ENCODE peak calls at places on chromosomes 1 and 21, in six cellular contexts. One of them, this sample, is unnamed.

GRCh38 chr1:88961081-88961480 is 31.3 kb downstream of the KYAT3 start:
- DNase-seq in fibroblast of mammary gland: no peak
- DNase-seq in Panc1: no peak
- DNase-seq in brain microvascular endothelial cell: no peak
- DNase-seq in endothelial cell of umbilical vein: no peak
- DNase-seq in BE2C: no peak
- DNase-seq in this sample: no peak

GRCh38 chr1:181064030-181064594 is 24.4 kb upstream of the IER5 start:
- DNase-seq in endothelial cell of umbilical vein: no peak
- DNase-seq in BE2C: no peak
- DNase-seq in brain microvascular endothelial cell: no peak
- DNase-seq in fibroblast of mammary gland: no peak
- DNase-seq in Panc1: no peak
- DNase-seq in this sample: no peak

GRCh38 chr1:206544562-206545257 is 37.4 kb downstream of the RASSF5 start:
- DNase-seq in endothelial cell of umbilical vein: peak
- DNase-seq in brain microvascular endothelial cell: peak
- DNase-seq in BE2C: peak
- DNase-seq in fibroblast of mammary gland: peak
- DNase-seq in Panc1: peak
- DNase-seq in this sample: no peak

GRCh38 chr1:169601096-169601881 is 15.0 kb upstream of the F5 start:
- DNase-seq in endothelial cell of umbilical vein: peak
- DNase-seq in brain microvascular endothelial cell: no peak
- DNase-seq in BE2C: no peak
- DNase-seq in Panc1: no peak
- DNase-seq in fibroblast of mammary gland: peak
- DNase-seq in this sample: no peak

GRCh38 chr1:197521118-197521739 is 253.2 kb downstream of the CRB1 start:
- DNase-seq in endothelial cell of umbilical vein: peak
- DNase-seq in brain microvascular endothelial cell: peak
- DNase-seq in fibroblast of mammary gland: peak
- DNase-seq in Panc1: no peak
- DNase-seq in BE2C: peak
- DNase-seq in this sample: peak

GRCh38 chr1:40849801-40850592 is 12.2 kb downstream of the CITED4 start:
- DNase-seq in fibroblast of mammary gland: peak
- DNase-seq in brain microvascular endothelial cell: peak
- DNase-seq in endothelial cell of umbilical vein: peak
- DNase-seq in BE2C: peak
- DNase-seq in Panc1: no peak
- DNase-seq in this sample: no peak

GRCh38 chr1:111990878-111991760 is 1.7 kb upstream of the KCND3 start:
- DNase-seq in fibroblast of mammary gland: peak
- DNase-seq in Panc1: no peak
- DNase-seq in endothelial cell of umbilical vein: peak
- DNase-seq in brain microvascular endothelial cell: no peak
- DNase-seq in BE2C: peak
- DNase-seq in this sample: peak

GRCh38 chr1:224053456-224053855 is 60.5 kb upstream of the FBXO28 start:
- DNase-seq in endothelial cell of umbilical vein: peak
- DNase-seq in Panc1: no peak
- DNase-seq in BE2C: no peak
- DNase-seq in fibroblast of mammary gland: no peak
- DNase-seq in brain microvascular endothelial cell: no peak
- DNase-seq in this sample: no peak

GRCh38 chr1:86503477-86504129 is 34.9 kb downstream of the CLCA1 start:
- DNase-seq in endothelial cell of umbilical vein: no peak
- DNase-seq in BE2C: no peak
- DNase-seq in fibroblast of mammary gland: peak
- DNase-seq in Panc1: no peak
- DNase-seq in brain microvascular endothelial cell: no peak
- DNase-seq in this sample: no peak

GRCh38 chr1:66022904-66023620 is 230.4 kb downstream of the PDE4B start:
- DNase-seq in brain microvascular endothelial cell: peak
- DNase-seq in endothelial cell of umbilical vein: peak
- DNase-seq in fibroblast of mammary gland: peak
- DNase-seq in BE2C: no peak
- DNase-seq in Panc1: no peak
- DNase-seq in this sample: no peak

GRCh38 chr1:234507089-234507488 is 28.1 kb upstream of the TARBP1 start:
- DNase-seq in brain microvascular endothelial cell: no peak
- DNase-seq in fibroblast of mammary gland: no peak
- DNase-seq in Panc1: no peak
- DNase-seq in BE2C: no peak
- DNase-seq in endothelial cell of umbilical vein: no peak
- DNase-seq in this sample: no peak

GRCh38 chr1:209809601-209810000 is 3.7 kb upstream of the IRF6 start:
- DNase-seq in endothelial cell of umbilical vein: no peak
- DNase-seq in fibroblast of mammary gland: no peak
- DNase-seq in brain microvascular endothelial cell: no peak
- DNase-seq in BE2C: no peak
- DNase-seq in Panc1: no peak
- DNase-seq in this sample: no peak

GRCh38 chr1:219085082-219085481 is 88.6 kb upstream of the LYPLAL1 start:
- DNase-seq in endothelial cell of umbilical vein: no peak
- DNase-seq in BE2C: no peak
- DNase-seq in fibroblast of mammary gland: peak
- DNase-seq in Panc1: no peak
- DNase-seq in brain microvascular endothelial cell: no peak
- DNase-seq in this sample: peak

GRCh38 chr1:32876341-32877210 is 5.9 kb upstream of the FNDC5 start:
- DNase-seq in Panc1: peak
- DNase-seq in brain microvascular endothelial cell: peak
- DNase-seq in BE2C: peak
- DNase-seq in fibroblast of mammary gland: peak
- DNase-seq in endothelial cell of umbilical vein: peak
- DNase-seq in this sample: no peak

GRCh38 chr1:94805912-94806311 is 14.2 kb upstream of the SLC44A3 start:
- DNase-seq in BE2C: peak
- DNase-seq in Panc1: peak
- DNase-seq in fibroblast of mammary gland: peak
- DNase-seq in endothelial cell of umbilical vein: peak
- DNase-seq in brain microvascular endothelial cell: peak
- DNase-seq in this sample: no peak

GRCh38 chr1:4711191-4711915 is 56.9 kb downstream of the AJAP1 start:
- DNase-seq in brain microvascular endothelial cell: no peak
- DNase-seq in Panc1: no peak
- DNase-seq in endothelial cell of umbilical vein: no peak
- DNase-seq in fibroblast of mammary gland: no peak
- DNase-seq in BE2C: no peak
- DNase-seq in this sample: no peak

GRCh38 chr1:2917284-2917683 is 104.0 kb upstream of the ACTRT2 start:
- DNase-seq in Panc1: no peak
- DNase-seq in BE2C: no peak
- DNase-seq in endothelial cell of umbilical vein: no peak
- DNase-seq in fibroblast of mammary gland: no peak
- DNase-seq in brain microvascular endothelial cell: no peak
- DNase-seq in this sample: no peak

GRCh38 chr21:26112127-26112742 is 58.3 kb downstream of the APP start:
- DNase-seq in brain microvascular endothelial cell: no peak
- DNase-seq in BE2C: no peak
- DNase-seq in Panc1: no peak
- DNase-seq in fibroblast of mammary gland: no peak
- DNase-seq in endothelial cell of umbilical vein: no peak
- DNase-seq in this sample: no peak

GRCh38 chr1:175514309-175515001 is 228.9 kb downstream of the TNR start:
- DNase-seq in Panc1: no peak
- DNase-seq in BE2C: no peak
- DNase-seq in endothelial cell of umbilical vein: peak
- DNase-seq in fibroblast of mammary gland: no peak
- DNase-seq in brain microvascular endothelial cell: no peak
- DNase-seq in this sample: no peak

GRCh38 chr1:245987577-245987976 is 519.5 kb downstream of the SMYD3 start:
- DNase-seq in Panc1: no peak
- DNase-seq in endothelial cell of umbilical vein: no peak
- DNase-seq in BE2C: no peak
- DNase-seq in brain microvascular endothelial cell: no peak
- DNase-seq in fibroblast of mammary gland: no peak
- DNase-seq in this sample: no peak

GRCh38 chr1:244313346-244313745 is 138.4 kb downstream of the ADSS2 start:
- DNase-seq in fibroblast of mammary gland: peak
- DNase-seq in endothelial cell of umbilical vein: no peak
- DNase-seq in Panc1: no peak
- DNase-seq in brain microvascular endothelial cell: no peak
- DNase-seq in BE2C: no peak
- DNase-seq in this sample: no peak

GRCh38 chr1:20399196-20399595 is 86.8 kb downstream of the CAMK2N1 start:
- DNase-seq in endothelial cell of umbilical vein: no peak
- DNase-seq in fibroblast of mammary gland: no peak
- DNase-seq in Panc1: no peak
- DNase-seq in brain microvascular endothelial cell: no peak
- DNase-seq in BE2C: no peak
- DNase-seq in this sample: no peak

GRCh38 chr1:231279683-231280082 is 38.7 kb downstream of the GNPAT start:
- DNase-seq in brain microvascular endothelial cell: no peak
- DNase-seq in fibroblast of mammary gland: no peak
- DNase-seq in endothelial cell of umbilical vein: no peak
- DNase-seq in Panc1: no peak
- DNase-seq in BE2C: no peak
- DNase-seq in this sample: no peak

GRCh38 chr21:36854391-36854790 is 112.1 kb downstream of the HLCS start:
- DNase-seq in BE2C: peak
- DNase-seq in Panc1: no peak
- DNase-seq in endothelial cell of umbilical vein: peak
- DNase-seq in fibroblast of mammary gland: peak
- DNase-seq in brain microvascular endothelial cell: peak
- DNase-seq in this sample: no peak

GRCh38 chr1:217253351-217253750 is 377.5 kb downstream of the GPATCH2 start:
- DNase-seq in Panc1: no peak
- DNase-seq in brain microvascular endothelial cell: no peak
- DNase-seq in endothelial cell of umbilical vein: no peak
- DNase-seq in BE2C: no peak
- DNase-seq in fibroblast of mammary gland: no peak
- DNase-seq in this sample: no peak

GRCh38 chr1:238380167-238380566 is 489.4 kb upstream of the ZP4 start:
- DNase-seq in brain microvascular endothelial cell: no peak
- DNase-seq in fibroblast of mammary gland: no peak
- DNase-seq in Panc1: no peak
- DNase-seq in endothelial cell of umbilical vein: no peak
- DNase-seq in BE2C: no peak
- DNase-seq in this sample: no peak

GRCh38 chr1:23177438-23178380 is 9.1 kb upstream of the LUZP1 start:
- DNase-seq in fibroblast of mammary gland: peak
- DNase-seq in Panc1: no peak
- DNase-seq in endothelial cell of umbilical vein: peak
- DNase-seq in brain microvascular endothelial cell: peak
- DNase-seq in BE2C: peak
- DNase-seq in this sample: no peak

GRCh38 chr1:56441586-56441985 is 137.8 kb downstream of the PLPP3 start:
- DNase-seq in BE2C: no peak
- DNase-seq in fibroblast of mammary gland: no peak
- DNase-seq in endothelial cell of umbilical vein: no peak
- DNase-seq in Panc1: no peak
- DNase-seq in brain microvascular endothelial cell: no peak
- DNase-seq in this sample: no peak

GRCh38 chr1:26839779-26840178 is 13.3 kb downstream of the ZDHHC18 start:
- DNase-seq in endothelial cell of umbilical vein: no peak
- DNase-seq in BE2C: no peak
- DNase-seq in brain microvascular endothelial cell: no peak
- DNase-seq in fibroblast of mammary gland: no peak
- DNase-seq in Panc1: no peak
- DNase-seq in this sample: no peak

GRCh38 chr1:2148691-2149090 is 45.9 kb downstream of the FAAP20 start:
- DNase-seq in BE2C: no peak
- DNase-seq in fibroblast of mammary gland: no peak
- DNase-seq in brain microvascular endothelial cell: no peak
- DNase-seq in endothelial cell of umbilical vein: peak
- DNase-seq in Panc1: no peak
- DNase-seq in this sample: no peak

GRCh38 chr21:37659874-37660273 is 256.4 kb downstream of the KCNJ6 start:
- DNase-seq in fibroblast of mammary gland: no peak
- DNase-seq in endothelial cell of umbilical vein: no peak
- DNase-seq in BE2C: no peak
- DNase-seq in brain microvascular endothelial cell: no peak
- DNase-seq in Panc1: no peak
- DNase-seq in this sample: no peak

GRCh38 chr1:173405281-173405680 is 71.9 kb upstream of the PRDX6 start:
- DNase-seq in endothelial cell of umbilical vein: no peak
- DNase-seq in BE2C: no peak
- DNase-seq in brain microvascular endothelial cell: no peak
- DNase-seq in Panc1: no peak
- DNase-seq in fibroblast of mammary gland: no peak
- DNase-seq in this sample: no peak
- H3K4me3 ChIP-seq in endothelial cell of umbilical vein: no peak
- H3K4me3 ChIP-seq in BE2C: no peak
- H3K4me3 ChIP-seq in brain microvascular endothelial cell: no peak
- H3K4me3 ChIP-seq in Panc1: no peak
- H3K4me3 ChIP-seq in fibroblast of mammary gland: no peak
- H3K4me3 ChIP-seq in this sample: no peak

GRCh38 chr1:1072299-1072848 is 1.7 kb downstream of the RNF223 start:
- DNase-seq in endothelial cell of umbilical vein: no peak
- DNase-seq in BE2C: no peak
- DNase-seq in brain microvascular endothelial cell: no peak
- DNase-seq in Panc1: no peak
- DNase-seq in fibroblast of mammary gland: no peak
- DNase-seq in this sample: no peak
- H3K4me3 ChIP-seq in endothelial cell of umbilical vein: no peak
- H3K4me3 ChIP-seq in BE2C: no peak
- H3K4me3 ChIP-seq in brain microvascular endothelial cell: no peak
- H3K4me3 ChIP-seq in Panc1: no peak
- H3K4me3 ChIP-seq in fibroblast of mammary gland: no peak
- H3K4me3 ChIP-seq in this sample: no peak

GRCh38 chr1:46221749-46222148 is 18.6 kb downstream of the LURAP1 start:
- DNase-seq in endothelial cell of umbilical vein: no peak
- DNase-seq in brain microvascular endothelial cell: no peak
- DNase-seq in Panc1: no peak
- DNase-seq in fibroblast of mammary gland: no peak
- DNase-seq in BE2C: no peak
- DNase-seq in this sample: no peak
- H3K4me3 ChIP-seq in endothelial cell of umbilical vein: no peak
- H3K4me3 ChIP-seq in brain microvascular endothelial cell: no peak
- H3K4me3 ChIP-seq in Panc1: no peak
- H3K4me3 ChIP-seq in fibroblast of mammary gland: no peak
- H3K4me3 ChIP-seq in BE2C: no peak
- H3K4me3 ChIP-seq in this sample: no peak

GRCh38 chr1:53145942-53146708 is 3.7 kb upstream of the SLC1A7 start:
- DNase-seq in brain microvascular endothelial cell: peak
- DNase-seq in BE2C: peak
- DNase-seq in fibroblast of mammary gland: peak
- DNase-seq in endothelial cell of umbilical vein: peak
- DNase-seq in Panc1: no peak
- DNase-seq in this sample: peak
- H3K4me3 ChIP-seq in brain microvascular endothelial cell: peak
- H3K4me3 ChIP-seq in BE2C: no peak
- H3K4me3 ChIP-seq in fibroblast of mammary gland: no peak
- H3K4me3 ChIP-seq in endothelial cell of umbilical vein: no peak
- H3K4me3 ChIP-seq in Panc1: no peak
- H3K4me3 ChIP-seq in this sample: no peak

This sample was measured in AG09309.